ENCODE peak calls at places on chromosome 22, in seven cellular contexts. K is nephron progenitor cell; D is AG04450; H is cardiac fibroblast; I is HCT116; O is heart left ventricle; R is CD4-positive, alpha-beta T cell. M is an unnamed sample.

GRCh38 chr22:35465109-35465701 is 65.3 kb downstream of the MCM5 start:
- DNase-seq in R (no peak), O (peak; percentile 66), D (no peak), K (no peak), I (no peak), H (no peak), M (no peak)

GRCh38 chr22:17969732-17970131 is 54.6 kb downstream of the MICAL3 start:
- DNase-seq in H (peak; percentile 96), D (peak; percentile 94), K (no peak), I (no peak), R (no peak), O (peak; percentile 85), M (peak; percentile 78)

GRCh38 chr22:25645266-25645665 is 80.8 kb downstream of the GRK3 start:
- DNase-seq in R (no peak), K (no peak), O (no peak), I (no peak), D (no peak), H (peak; percentile 36), M (no peak)

GRCh38 chr22:23897320-23897719 is 3.1 kb downstream of the MIF start:
- DNase-seq in K (no peak), R (no peak), I (no peak), D (no peak), H (no peak), O (no peak), M (no peak)

GRCh38 chr22:28939932-28940331 is 56.6 kb downstream of the ZNRF3 start:
- DNase-seq in O (no peak), R (no peak), H (no peak), I (no peak), K (no peak), D (no peak), M (no peak)

GRCh38 chr22:27438271-27438980 is 363.1 kb downstream of the MN1 start:
- DNase-seq in I (no peak), K (peak; percentile 36), D (no peak), H (peak; percentile 53), R (no peak), O (no peak), M (no peak)

GRCh38 chr22:23697031-23697970 is 6.5 kb downstream of the RGL4 start:
- DNase-seq in O (no peak), D (no peak), H (no peak), R (no peak), K (no peak), I (no peak), M (no peak)

GRCh38 chr22:39651783-39652058 is 81.2 kb downstream of the CACNA1I start:
- DNase-seq in D (no peak), H (peak; percentile 44), R (no peak), I (no peak), O (no peak), K (no peak), M (no peak)

GRCh38 chr22:19204640-19205039 is 26.1 kb upstream of the SLC25A1 start:
- DNase-seq in D (no peak), H (no peak), K (no peak), I (no peak), O (no peak), R (no peak), M (no peak)

GRCh38 chr22:43925433-43926348 is 2.1 kb downstream of the PNPLA3 start:
- DNase-seq in K (peak; percentile 29), I (no peak), D (no peak), R (no peak), H (peak; percentile 41), O (no peak), M (peak; percentile 78)

GRCh38 chr22:44939451-44939850 is 70.4 kb downstream of the PHF21B start:
- DNase-seq in O (no peak), R (no peak), H (no peak), I (no peak), D (no peak), K (no peak), M (no peak)

GRCh38 chr22:44942979-44943700 is 66.7 kb downstream of the PHF21B start:
- DNase-seq in H (no peak), R (no peak), O (no peak), K (no peak), I (no peak), D (no peak), M (no peak)

GRCh38 chr22:44940121-44940520 is 69.7 kb downstream of the PHF21B start:
- DNase-seq in K (no peak), I (no peak), D (no peak), O (no peak), R (no peak), H (no peak), M (no peak)

GRCh38 chr22:44942056-44942455 is 67.7 kb downstream of the PHF21B start:
- DNase-seq in I (no peak), K (no peak), R (no peak), O (no peak), H (no peak), D (no peak), M (no peak)

DNA sequence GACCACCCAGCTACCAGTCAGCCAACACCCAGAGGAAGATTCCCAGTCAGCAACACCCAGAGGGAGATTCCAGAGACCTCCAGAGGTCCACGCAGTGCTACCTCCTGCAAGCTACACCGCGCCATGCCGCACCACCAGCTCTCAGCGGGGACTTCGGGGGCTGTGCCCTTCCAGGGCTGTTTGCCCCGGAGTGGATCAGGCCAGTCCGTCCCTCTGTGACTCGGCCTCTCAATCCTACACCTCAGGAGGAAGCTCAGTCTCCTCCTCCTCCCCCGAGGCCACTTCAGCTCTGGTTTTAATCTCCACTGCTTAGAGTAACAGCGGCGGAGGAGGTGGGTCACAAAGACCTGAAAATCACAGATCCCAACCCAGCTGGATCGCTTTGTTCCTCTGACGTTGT is 68.6 kb downstream of the PHF21B start:
- DNase-seq in K (no peak), O (no peak), R (no peak), I (no peak), D (no peak), H (no peak), M (no peak)
- TF ChIP-seq CTCF in K (no peak), O (no peak), R (no peak), I (no peak), D (no peak), H (no peak), M (no peak)

GRCh38 chr22:49551446-49551845 is 276.2 kb downstream of the BRD1 start:
- DNase-seq in D (no peak), K (no peak), R (no peak), H (no peak), O (no peak), I (no peak), M (no peak)

GRCh38 chr22:49551897-49552659 is 275.6 kb downstream of the BRD1 start:
- DNase-seq in K (no peak), R (no peak), H (no peak), I (no peak), O (no peak), D (no peak), M (no peak)

GRCh38 chr22:49549256-49549655 is 278.4 kb downstream of the BRD1 start:
- DNase-seq in D (no peak), I (no peak), H (no peak), O (no peak), R (no peak), K (no peak), M (no peak)

GRCh38 chr22:49549851-49550430 is 277.7 kb downstream of the BRD1 start:
- DNase-seq in D (no peak), H (no peak), I (no peak), R (no peak), O (no peak), K (no peak), M (no peak)

DNA sequence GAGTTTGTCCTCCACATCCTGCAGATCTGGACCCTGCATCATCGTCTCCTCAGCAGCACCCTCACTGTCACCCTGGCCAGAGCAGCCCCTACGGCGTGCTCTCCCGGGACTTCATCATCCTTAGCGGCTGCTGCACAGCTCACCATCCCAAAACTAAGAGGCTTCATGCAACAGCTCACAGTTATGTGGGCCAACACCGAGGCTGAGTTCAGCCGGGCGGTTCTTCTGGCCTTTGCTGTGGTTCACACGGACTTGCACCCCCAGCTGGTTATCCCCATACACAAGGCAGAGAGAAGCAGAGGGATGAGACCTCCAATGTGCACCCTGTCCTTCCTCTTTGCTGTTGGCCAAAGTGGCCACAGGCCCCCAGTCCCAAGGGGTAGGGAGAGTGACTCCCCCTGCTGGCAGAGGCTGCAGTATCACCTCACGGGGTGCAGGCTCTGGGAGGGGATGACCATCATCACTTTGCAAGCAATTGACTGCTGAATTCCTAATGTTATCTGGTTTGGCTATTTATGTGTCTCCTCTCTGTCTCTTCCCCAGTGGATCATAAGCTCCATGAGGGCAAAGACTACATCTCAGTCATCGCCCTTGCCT is 276.8 kb downstream of the BRD1 start:
- DNase-seq in K (no peak), I (no peak), H (no peak), R (no peak), O (no peak), D (no peak), M (no peak)
- TF ChIP-seq CTCF in K (no peak), I (peak; percentile 78), H (no peak), R (no peak), O (no peak), D (no peak), M (no peak)

DNA sequence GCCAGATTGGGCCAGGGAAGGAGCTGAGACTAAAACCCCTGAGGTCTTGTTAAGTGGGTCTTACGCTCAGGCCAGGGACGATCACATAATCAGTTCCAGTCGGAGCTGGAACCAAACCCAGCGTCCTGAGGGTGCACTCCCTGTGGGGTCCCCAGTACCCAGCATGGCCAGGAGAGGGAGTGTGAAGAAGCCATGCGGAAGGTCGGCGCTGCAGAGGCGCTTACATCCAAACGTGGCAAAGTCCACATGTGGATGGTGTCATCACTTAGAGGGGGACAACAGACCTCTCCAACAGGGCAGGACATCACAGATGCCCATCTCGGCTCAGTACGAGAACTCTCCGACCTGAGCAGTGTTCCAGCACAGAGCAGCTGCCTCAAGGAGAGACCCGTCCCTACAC is 8.3 kb downstream of the ATP5MGL start:
- DNase-seq in R (no peak), D (no peak), O (no peak), I (no peak), K (no peak), H (no peak), M (no peak)
- TF ChIP-seq CTCF in R (no peak), D (peak; percentile 46), O (peak; percentile 41), I (peak; percentile 46), K (peak; percentile 24), H (peak; percentile 48), M (no peak)

GRCh38 chr22:22084089-22084711 is 101.6 kb upstream of the TOP3B start:
- DNase-seq in K (no peak), R (no peak), I (no peak), D (no peak), H (no peak), O (no peak), M (no peak)

GRCh38 chr22:22085702-22086500 is 103.3 kb upstream of the TOP3B start:
- DNase-seq in O (no peak), R (no peak), I (peak; percentile 15), H (no peak), D (no peak), K (no peak), M (peak; percentile 29)

GRCh38 chr22:22088658-22089458 is 106.3 kb upstream of the TOP3B start:
- DNase-seq in K (no peak), H (no peak), I (no peak), D (no peak), O (no peak), R (no peak), M (no peak)

GRCh38 chr22:22087854-22088657 is 105.5 kb upstream of the TOP3B start:
- DNase-seq in R (no peak), H (no peak), I (no peak), D (no peak), O (no peak), K (no peak), M (no peak)

GRCh38 chr22:22086501-22087158 is 104.0 kb upstream of the TOP3B start:
- DNase-seq in R (no peak), H (peak; percentile 10), O (no peak), D (no peak), K (no peak), I (no peak), M (peak; percentile 22)
- TF ChIP-seq CTCF in R (no peak), H (no peak), O (no peak), D (no peak), K (no peak), I (no peak), M (no peak)

GRCh38 chr22:42777126-42777525 is 56.5 kb upstream of the A4GALT start:
- DNase-seq in H (no peak), O (no peak), I (no peak), K (no peak), R (no peak), D (no peak), M (no peak)
- TF ChIP-seq CTCF in H (no peak), O (no peak), I (no peak), K (no peak), R (no peak), D (no peak), M (no peak)